ENCODE peak calls at places on chromosomes 6 and 20, in eight cellular contexts. U is HS-27A; Q is HS-5; I is NCI-H1092; F is effector memory CD4-positive, alpha-beta T cell; B is cardiac septum; K is T47D; V is posterior vena cava. N is an unnamed sample.

GRCh38 chr6:89758830-89759229 is 60.8 kb downstream of the MDN1 start:
- DNase-seq in V (no peak), U (no peak), I (no peak), F (no peak), Q (no peak), K (no peak), B (no peak), N (no peak)

GRCh38 chr6:96065211-96065610 is 49.4 kb downstream of the FUT9 start:
- DNase-seq in B (no peak), F (no peak), V (no peak), Q (no peak), K (no peak), U (no peak), I (no peak), N (no peak)

GRCh38 chr6:8064638-8065518 is 689 bp upstream of the BLOC1S5 start:
- DNase-seq in V (no peak), F (no peak), K (peak; percentile 39), I (no peak), U (no peak), Q (no peak), B (no peak), N (no peak)

GRCh38 chr6:111482236-111482958 is 621 bp downstream of the REV3L start:
- DNase-seq in Q (no peak), V (peak; percentile 84), U (no peak), I (no peak), B (peak; percentile 79), F (peak; percentile 41), K (peak; percentile 44), N (peak; percentile 82)

GRCh38 chr6:110541701-110542309 is 65.4 kb upstream of the SLC22A16 start:
- DNase-seq in F (no peak), I (no peak), U (no peak), K (no peak), Q (no peak), B (no peak), V (no peak), N (no peak)

GRCh38 chr6:166627039-166627874 is at the start of gene RPS6KA2:
- DNase-seq in U (peak; percentile 91), F (peak; percentile 100), B (peak; percentile 100), V (peak; percentile 100), Q (peak; percentile 90), K (peak; percentile 98), I (peak; percentile 100), N (peak; percentile 100)

GRCh38 chr6:35400901-35401311 is 51.2 kb upstream of the FANCE start:
- DNase-seq in V (no peak), I (no peak), U (no peak), B (no peak), K (no peak), Q (no peak), F (no peak), N (no peak)

GRCh38 chr6:48541669-48542068 is 430.7 kb upstream of the PTCHD4 start:
- DNase-seq in K (peak; percentile 27), V (no peak), Q (no peak), B (no peak), F (no peak), U (no peak), I (no peak), N (no peak)

GRCh38 chr6:97440590-97441176 is 157.7 kb upstream of the MMS22L start:
- DNase-seq in K (peak; percentile 58), B (no peak), I (peak; percentile 22), U (no peak), V (no peak), Q (peak; percentile 18), F (no peak), N (no peak)

GRCh38 chr20:45947110-45947866 is 12.8 kb downstream of the PCIF1 start:
- DNase-seq in F (no peak), Q (no peak), U (no peak), B (no peak), V (no peak), I (no peak), K (no peak), N (no peak)

GRCh38 chr6:36954262-36954931 is at the start of gene PI16:
- DNase-seq in I (no peak), K (no peak), V (peak; percentile 83), Q (no peak), B (no peak), F (no peak), U (no peak), N (peak; percentile 59)

GRCh38 chr6:119337762-119338161 is 11.8 kb downstream of the MAN1A1 start:
- DNase-seq in B (no peak), I (no peak), F (no peak), K (no peak), U (no peak), Q (no peak), V (no peak), N (no peak)

GRCh38 chr20:7696311-7696710 is 243.9 kb downstream of the HAO1 start:
- DNase-seq in I (no peak), K (no peak), F (no peak), U (no peak), V (no peak), B (no peak), Q (no peak), N (no peak)

GRCh38 chr6:14804444-14805210 is 441.2 kb upstream of the JARID2 start:
- DNase-seq in Q (no peak), K (no peak), I (peak; percentile 10), V (peak; percentile 92), U (peak; percentile 61), F (no peak), B (peak; percentile 84), N (peak; percentile 76)